ENCODE peak calls at places on chromosome 19, in four cellular contexts. V is pancreas; B is heart left ventricle; C is effector memory CD4-positive, alpha-beta T cell. N is an unnamed sample. For H3K4me1, the result is how much of the 10 kb centered on the place peaks cover.

GRCh38 chr19:13207237-13208130 is 57.3 kb downstream of the IER2 start:
- DNase-seq in B (peak), V (no peak), C (no peak), N (no peak)

GRCh38 chr19:3440082-3440481 is 40.2 kb downstream of the SMIM24 start:
- DNase-seq in B (no peak), C (peak), V (no peak), N (peak)

GRCh38 chr19:56177564-56178243 is 1.9 kb downstream of the GALP start:
- DNase-seq in B (no peak), V (no peak), C (no peak), N (no peak)

GRCh38 chr19:3672993-3673392 is 27.3 kb downstream of the PIP5K1C start:
- DNase-seq in B (no peak), C (no peak), V (peak), N (no peak)

GRCh38 chr19:13152854-13153626 is 2.8 kb downstream of the IER2 start:
- DNase-seq in V (peak), B (peak), C (peak), N (peak)

GRCh38 chr19:49564616-49565045 is 15.7 kb downstream of the NOSIP start:
- DNase-seq in B (no peak), C (no peak), V (no peak), N (no peak)

GRCh38 chr19:3986260-3987041 is 1.2 kb upstream of the EEF2 start:
- DNase-seq in C (peak), V (no peak), B (no peak), N (peak)

GRCh38 chr19:4233282-4233853 is 4.0 kb downstream of the EBI3 start:
- DNase-seq in B (peak), V (peak), C (peak), N (peak)

GRCh38 chr19:4380254-4380727 is 20.1 kb downstream of the SH3GL1 start:
- DNase-seq in B (peak), V (no peak), C (peak), N (no peak)

DNA sequence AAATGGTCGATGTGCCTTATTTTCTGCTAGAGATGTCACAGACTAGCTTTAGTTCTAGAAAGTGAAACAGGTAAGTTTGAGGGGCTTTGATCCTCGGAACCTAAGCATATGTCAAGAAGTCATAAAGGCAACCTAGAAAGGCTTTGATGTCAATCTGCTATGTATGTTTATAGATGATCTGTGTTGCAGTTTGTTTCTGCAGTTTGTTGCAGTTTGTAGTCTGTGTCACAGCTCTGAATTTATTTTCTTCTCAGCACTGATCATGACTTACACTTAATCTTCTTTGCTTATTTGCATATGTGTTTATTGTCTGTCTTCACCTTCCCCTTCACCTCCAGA is 5.9 kb downstream of the LSM14A start:
- DNase-seq in V (no peak), C (no peak), B (no peak), N (no peak)
- H3K4me1 ChIP-seq in V (half or more), C (half or more), B (half or more), N (under half)

GRCh38 chr19:18414504-18415176 is 4.6 kb upstream of the SSBP4 start:
- DNase-seq in B (no peak), C (no peak), V (no peak), N (no peak)
- H3K4me1 ChIP-seq in B (under half), C (under half), V (under half), N (under half)

GRCh38 chr19:48321622-48322591 is 3.4 kb upstream of the EMP3 start:
- DNase-seq in C (peak), B (peak), V (peak), N (peak)
- H3K4me1 ChIP-seq in C (half or more), B (under half), V (under half), N (under half)

GRCh38 chr19:2237869-2238153 is 1.2 kb downstream of the SF3A2 start:
- DNase-seq in V (no peak), C (no peak), B (no peak), N (no peak)
- H3K4me1 ChIP-seq in V (under half), C (half or more), B (half or more), N (under half)

DNA sequence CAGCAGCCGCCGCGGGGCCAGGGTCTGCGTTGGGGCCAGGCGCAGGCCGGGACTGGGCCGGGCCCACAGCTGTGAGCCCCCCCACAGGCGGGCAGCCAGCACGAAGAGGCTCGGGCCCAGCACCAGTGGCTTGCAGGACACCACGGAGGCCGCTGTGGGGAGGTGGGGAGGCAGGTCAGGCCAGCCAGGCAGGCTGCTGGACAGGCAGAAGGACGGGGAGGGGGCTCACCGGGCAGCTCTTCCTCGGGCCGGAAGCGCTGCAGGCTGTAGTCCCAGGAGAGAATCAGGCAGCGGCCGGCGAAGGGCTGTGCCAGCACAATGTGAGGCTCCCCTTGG is 8.3 kb downstream of the LGI4 start:
- DNase-seq in B (no peak), C (no peak), V (no peak), N (no peak)
- H3K4me1 ChIP-seq in B (under half), C (under half), V (under half), N (under half)

GRCh38 chr19:15304140-15304705 is 28.1 kb downstream of the BRD4 start:
- DNase-seq in B (no peak), C (no peak), V (no peak), N (peak)
- H3K4me1 ChIP-seq in B (half or more), C (under half), V (under half), N (under half)

DNA sequence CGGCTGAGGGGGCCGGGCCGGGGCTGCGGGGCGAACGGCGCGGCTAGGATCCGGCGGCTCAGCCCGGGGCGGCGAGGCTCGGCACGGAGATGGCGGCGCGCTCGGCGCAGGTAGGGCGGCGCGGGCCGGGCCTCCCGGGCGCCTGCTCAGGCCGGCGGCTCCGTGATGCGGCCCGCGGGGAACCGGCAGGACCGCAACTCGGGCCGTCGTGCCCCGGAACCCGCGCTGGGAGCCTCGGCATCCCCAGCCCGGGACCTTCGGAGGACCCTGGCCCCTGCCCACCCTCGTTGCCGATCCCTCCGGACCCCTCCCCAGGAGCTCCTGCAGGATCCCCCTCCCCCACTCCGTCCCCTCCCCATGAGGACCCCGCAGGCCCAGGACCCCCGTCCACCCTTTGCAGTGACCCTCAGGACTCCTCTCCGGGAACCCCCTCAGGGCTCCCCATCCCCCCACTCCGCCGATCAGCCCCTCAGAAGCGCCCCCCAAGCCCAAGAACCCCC is 304 bp downstream of the EVI5L start:
- DNase-seq in V (peak), B (peak), C (no peak), N (no peak)
- H3K4me1 ChIP-seq in V (under half), B (under half), C (under half), N (under half)